ENCODE peak calls at places on chromosomes 6 and 20, in eight cellular contexts. P is DND-41, E is IMR-90, R is A549, K is PC-9, V is neural progenitor cell, X is OCI-LY7, I is SK-N-SH. Y is an unnamed sample.

GRCh38 chr6:135212020-135212806 is 31.1 kb downstream of the MYB start:
- DNase-seq in P (no peak), E (peak; percentile 56), R (no peak), K (peak; percentile 90), V (no peak), X (no peak), I (no peak), Y (no peak)

GRCh38 chr6:71268710-71269437 is 19.7 kb upstream of the OGFRL1 start:
- DNase-seq in P (no peak), E (no peak), R (no peak), K (no peak), V (no peak), X (no peak), I (no peak), Y (no peak)

GRCh38 chr6:37396571-37397185 is 36.3 kb upstream of the CMTR1 start:
- DNase-seq in P (no peak), E (no peak), R (no peak), K (no peak), V (no peak), X (no peak), I (no peak), Y (no peak)

GRCh38 chr6:2752477-2753115 is 1.9 kb upstream of the MYLK4 start:
- DNase-seq in P (no peak), E (no peak), R (no peak), K (no peak), V (no peak), X (no peak), I (no peak), Y (no peak)

GRCh38 chr20:21179796-21180195 is 53.9 kb downstream of the KIZ start:
- DNase-seq in P (no peak), E (peak; percentile 36), R (no peak), K (no peak), V (no peak), X (no peak), I (no peak), Y (no peak)

GRCh38 chr20:56800088-56800487 is 171.0 kb downstream of the TFAP2C start:
- DNase-seq in P (no peak), E (no peak), R (no peak), K (no peak), V (no peak), X (peak; percentile 59), I (no peak), Y (no peak)

GRCh38 chr20:2814587-2815051 is at the start of gene C20orf141:
- DNase-seq in P (no peak), E (peak; percentile 99), R (peak; percentile 59), K (peak; percentile 92), V (no peak), X (no peak), I (peak; percentile 56), Y (no peak)

GRCh38 chr6:75402296-75402695 is 91.3 kb downstream of the FILIP1 start:
- DNase-seq in P (no peak), E (peak; percentile 86), R (no peak), K (no peak), V (no peak), X (no peak), I (no peak), Y (peak; percentile 60)

GRCh38 chr6:72580281-72580940 is 41.5 kb upstream of the KCNQ5 start:
- DNase-seq in P (no peak), E (peak; percentile 88), R (peak; percentile 19), K (no peak), V (peak; percentile 36), X (peak; percentile 41), I (peak; percentile 11), Y (peak; percentile 44)

GRCh38 chr6:72819609-72820008 is 197.7 kb downstream of the KCNQ5 start:
- DNase-seq in P (peak; percentile 8), E (no peak), R (no peak), K (peak; percentile 39), V (no peak), X (no peak), I (no peak), Y (no peak)

GRCh38 chr6:34947561-34947960 is 58.5 kb downstream of the ANKS1A start:
- DNase-seq in P (no peak), E (no peak), R (no peak), K (no peak), V (no peak), X (no peak), I (no peak), Y (peak; percentile 82)

GRCh38 chr20:58017970-58018530 is 210.4 kb downstream of the ANKRD60 start:
- DNase-seq in P (no peak), E (no peak), R (no peak), K (no peak), V (no peak), X (no peak), I (no peak), Y (no peak)

GRCh38 chr6:131787079-131787478 is 20.7 kb upstream of the ENPP1 start:
- DNase-seq in P (no peak), E (peak; percentile 37), R (no peak), K (no peak), V (no peak), X (no peak), I (no peak), Y (no peak)

GRCh38 chr6:100614386-100614785 is 149.7 kb upstream of the SIM1 start:
- DNase-seq in P (no peak), E (no peak), R (no peak), K (no peak), V (no peak), X (no peak), I (no peak), Y (no peak)

GRCh38 chr20:48603116-48603818 is 224.5 kb downstream of the PREX1 start:
- DNase-seq in P (no peak), E (no peak), R (no peak), K (no peak), V (peak; percentile 80), X (no peak), I (no peak), Y (no peak)

DNA sequence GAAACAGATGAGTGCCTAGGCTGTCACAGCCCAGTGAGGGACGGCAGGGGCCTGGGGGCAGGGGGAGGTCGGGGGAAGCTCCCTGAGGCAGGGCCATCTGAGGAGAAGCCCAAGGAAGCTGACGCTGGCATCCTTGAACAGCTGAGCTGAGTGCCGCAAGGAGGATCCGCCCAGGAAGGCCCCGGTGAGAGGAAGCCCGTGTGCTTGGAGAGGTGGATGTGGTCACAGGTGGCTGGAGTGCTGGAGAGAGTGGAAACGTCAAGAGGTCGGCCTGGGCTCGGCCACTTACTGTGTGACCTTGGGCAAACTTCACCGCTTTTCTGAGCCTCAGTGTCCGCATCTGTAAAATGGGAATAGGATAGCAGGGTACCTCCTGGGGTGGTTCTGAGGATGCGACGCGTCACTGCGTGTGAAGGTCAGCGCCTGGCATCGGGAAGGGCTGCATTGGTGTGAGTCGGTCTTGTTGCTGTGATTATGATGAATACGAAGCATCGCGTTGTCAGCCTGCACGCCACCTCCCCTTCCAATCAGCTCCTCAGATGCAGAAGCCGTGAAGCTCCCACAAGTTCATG is 116.1 kb upstream of the PTPN1 start:
- DNase-seq in P (no peak), E (no peak), R (no peak), K (no peak), V (no peak), X (no peak), I (no peak), Y (no peak)
- H3K4me2 ChIP-seq in P (no peak overlapping the region), E (no peak overlapping the region), R (no peak overlapping the region), K (no peak overlapping the region), V (no peak overlapping the region), X (no peak overlapping the region), I (no peak overlapping the region), Y (no peak overlapping the region)

DNA sequence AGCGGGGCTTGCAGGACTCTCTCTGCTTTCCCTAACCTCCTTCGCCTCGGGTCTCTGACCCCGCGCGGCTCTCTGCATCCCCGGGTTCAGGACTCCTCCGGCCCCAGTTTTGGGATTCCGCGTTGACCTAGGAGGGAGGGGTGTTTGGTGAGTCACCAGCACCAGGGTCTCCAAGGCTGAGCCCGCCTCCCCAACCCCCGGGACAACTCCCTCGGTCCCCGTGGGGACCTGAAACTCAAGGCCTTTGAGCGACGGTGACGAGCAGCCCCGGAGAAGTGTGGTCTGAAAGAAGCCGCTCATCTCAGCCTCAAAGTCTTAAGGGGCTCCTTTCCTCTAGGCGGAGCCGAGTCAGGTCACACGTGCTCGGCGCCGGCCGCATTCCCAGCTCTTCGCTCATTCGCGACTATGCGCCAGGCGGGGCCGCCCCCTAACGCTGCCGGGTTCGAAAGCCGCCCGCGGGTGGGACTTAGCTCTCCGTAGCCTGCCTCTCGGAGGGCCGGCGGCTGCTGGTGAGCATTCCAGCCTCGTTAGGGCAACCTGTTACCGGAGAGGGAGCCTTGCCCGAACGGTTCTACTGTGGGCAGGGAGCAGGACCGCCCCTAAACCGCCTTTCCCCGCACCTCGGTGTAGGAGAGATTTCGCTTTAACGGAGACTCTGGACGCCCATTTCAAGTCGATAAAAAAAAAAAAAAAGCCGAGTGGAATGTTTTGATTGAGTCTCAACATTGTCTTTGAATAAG is 3.0 kb upstream of the PRDM13 start:
- DNase-seq in P (no peak), E (peak; percentile 8), R (peak; percentile 13), K (no peak), V (peak; percentile 94), X (no peak), I (peak; percentile 65), Y (no peak)
- H3K9me3 ChIP-seq in P (no peaks in the 10 kb centered on the region), E (peaks cover 5% of the 10 kb centered on the region), R (no peaks in the 10 kb centered on the region), K (no peaks in the 10 kb centered on the region), V (no peaks in the 10 kb centered on the region), X (no peaks in the 10 kb centered on the region), I (no peaks in the 10 kb centered on the region), Y (no peaks in the 10 kb centered on the region)

DNA sequence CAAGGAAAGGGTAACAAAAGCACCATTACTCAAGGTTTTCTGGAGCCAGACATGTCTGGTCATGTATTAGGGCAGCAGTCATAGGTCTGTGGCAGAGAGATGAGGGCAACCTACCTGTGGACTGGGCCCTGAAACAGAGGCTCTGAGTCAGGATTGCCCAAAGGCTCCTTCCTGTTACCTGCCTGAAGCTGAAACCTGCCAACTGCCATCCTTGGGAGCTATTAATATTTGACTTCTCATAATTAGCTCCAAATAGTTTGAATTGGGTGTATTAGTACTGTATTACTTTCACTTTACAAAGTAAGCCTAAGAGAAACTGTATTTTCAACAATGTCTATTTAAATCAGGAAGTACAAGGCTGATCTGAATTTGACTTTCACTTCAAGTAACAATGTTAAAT is 72.0 kb upstream of the TBX18 start:
- DNase-seq in P (no peak), E (no peak), R (no peak), K (no peak), V (no peak), X (no peak), I (no peak), Y (peak; percentile 17)
- H3K4me3 ChIP-seq in P (no peak overlapping the region), E (no peak overlapping the region), R (no peak overlapping the region), K (no peak overlapping the region), V (no peak overlapping the region), X (no peak overlapping the region), I (no peak overlapping the region), Y (no peak overlapping the region)

GRCh38 chr6:129651291-129651691 is 58.7 kb downstream of the ARHGAP18 start:
- DNase-seq in P (no peak), E (no peak), R (no peak), K (peak; percentile 83), V (no peak), X (no peak), I (no peak), Y (peak; percentile 53)
- H3K4me2 ChIP-seq in P (no peak overlapping the region), E (no peak overlapping the region), R (peak overlapping the region; percentile 46), K (peak overlapping the region; percentile 10), V (no peak overlapping the region), X (no peak overlapping the region), I (no peak overlapping the region), Y (peak overlapping the region; percentile 55)

DNA sequence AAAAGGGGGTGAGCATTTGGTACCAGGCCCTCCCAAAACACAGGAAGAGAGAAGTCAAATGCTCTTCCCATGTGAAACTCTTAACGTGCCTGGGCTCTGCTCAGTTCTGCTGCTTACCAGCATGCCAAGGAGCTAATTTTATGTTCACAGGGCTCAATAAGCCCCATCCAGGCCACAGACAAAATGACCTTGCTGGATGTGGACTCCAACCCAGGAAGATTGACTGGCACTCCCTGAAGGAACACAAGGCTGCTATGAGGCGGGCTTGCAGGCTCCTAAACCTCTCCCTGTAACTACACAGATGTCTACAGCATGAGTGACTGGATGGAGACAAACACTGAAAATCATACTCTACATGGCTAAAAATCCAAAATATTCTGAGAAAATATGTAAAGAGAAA is 50.6 kb downstream of the CHD6 start:
- DNase-seq in P (no peak), E (no peak), R (no peak), K (no peak), V (no peak), X (no peak), I (no peak), Y (peak; percentile 40)
- H3K9me3 ChIP-seq in P (no peaks in the 10 kb centered on the region), E (no peaks in the 10 kb centered on the region), R (no peaks in the 10 kb centered on the region), K (no peaks in the 10 kb centered on the region), V (no peaks in the 10 kb centered on the region), X (no peaks in the 10 kb centered on the region), I (no peaks in the 10 kb centered on the region), Y (no peaks in the 10 kb centered on the region)